ENCODE peak calls at places on chromosomes 1 and 21, in five cellular contexts. M is upper lobe of right lung; U is GM23248; Y is CD4-positive, alpha-beta memory T cell; Z is GM23338. L is an unnamed sample.

GRCh38 chr1:181936768-181937581 is 124.5 kb downstream of the ZNF648 start:
- DNase-seq in Y (peak; percentile 50), M (peak; percentile 69), Z (peak; percentile 91), U (peak; percentile 38), L (peak; percentile 40)

GRCh38 chr1:11935040-11935378 is 492 bp downstream of the PLOD1 start:
- DNase-seq in U (no peak), M (no peak), Y (no peak), Z (no peak), L (no peak)

GRCh38 chr1:184792450-184792969 is 37.9 kb upstream of the EDEM3 start:
- DNase-seq in U (peak; percentile 99), M (no peak), Y (no peak), Z (no peak), L (peak; percentile 98)

GRCh38 chr1:160747717-160748116 is 8.7 kb downstream of the SLAMF7 start:
- DNase-seq in U (no peak), M (no peak), Y (no peak), Z (no peak), L (no peak)

GRCh38 chr1:31181515-31182343 is 58.0 kb downstream of the NKAIN1 start:
- DNase-seq in M (peak; percentile 73), Y (no peak), U (peak; percentile 51), Z (peak; percentile 87), L (peak; percentile 45)

GRCh38 chr1:75554870-75555269 is 56.0 kb downstream of the SLC44A5 start:
- DNase-seq in Z (no peak), U (no peak), Y (no peak), M (no peak), L (no peak)

GRCh38 chr1:2595812-2596529 is 9.4 kb downstream of the PRXL2B start:
- DNase-seq in Y (no peak), U (no peak), Z (no peak), M (peak; percentile 61), L (no peak)

GRCh38 chr1:15244813-15245212 is 2.2 kb upstream of the FHAD1 start:
- DNase-seq in Z (peak; percentile 56), M (peak; percentile 45), Y (no peak), U (no peak), L (no peak)

GRCh38 chr1:230365723-230366307 is 60.3 kb downstream of the PGBD5 start:
- DNase-seq in Y (no peak), Z (peak; percentile 16), U (no peak), M (no peak), L (no peak)

GRCh38 chr1:163661386-163661785 is 339.6 kb downstream of the NUF2 start:
- DNase-seq in M (no peak), Y (no peak), U (no peak), Z (no peak), L (no peak)

GRCh38 chr1:84345220-84345619 is 43.7 kb downstream of the SAMD13 start:
- DNase-seq in Z (no peak), U (peak; percentile 5), Y (no peak), M (no peak), L (no peak)

GRCh38 chr21:44480200-44481065 is 25.1 kb downstream of the LRRC3 start:
- DNase-seq in M (no peak), Z (no peak), U (no peak), Y (no peak), L (no peak)

GRCh38 chr1:173205146-173206051 is 1.7 kb downstream of the TNFSF4 start:
- DNase-seq in Y (peak; percentile 50), M (no peak), Z (no peak), U (peak; percentile 64), L (no peak)

GRCh38 chr1:19121192-19121591 is 88.9 kb downstream of the UBR4 start:
- DNase-seq in Z (no peak), U (no peak), M (no peak), Y (no peak), L (no peak)

GRCh38 chr1:229714964-229715603 is 89.0 kb downstream of the URB2 start:
- DNase-seq in M (no peak), Z (peak; percentile 79), U (peak; percentile 35), Y (no peak), L (peak; percentile 42)

GRCh38 chr1:8464987-8465386 is 147.1 kb downstream of the SLC45A1 start:
- DNase-seq in U (peak; percentile 39), M (no peak), Z (no peak), Y (no peak), L (no peak)

GRCh38 chr1:34460193-34460592 is 283.5 kb downstream of the C1orf94 start:
- DNase-seq in Z (peak; percentile 79), U (peak; percentile 18), Y (no peak), M (no peak), L (peak; percentile 9)

GRCh38 chr1:46991083-46991923 is 32.2 kb upstream of the CYP4X1 start:
- DNase-seq in Y (no peak), U (peak; percentile 17), M (no peak), Z (peak; percentile 76), L (no peak)

DNA sequence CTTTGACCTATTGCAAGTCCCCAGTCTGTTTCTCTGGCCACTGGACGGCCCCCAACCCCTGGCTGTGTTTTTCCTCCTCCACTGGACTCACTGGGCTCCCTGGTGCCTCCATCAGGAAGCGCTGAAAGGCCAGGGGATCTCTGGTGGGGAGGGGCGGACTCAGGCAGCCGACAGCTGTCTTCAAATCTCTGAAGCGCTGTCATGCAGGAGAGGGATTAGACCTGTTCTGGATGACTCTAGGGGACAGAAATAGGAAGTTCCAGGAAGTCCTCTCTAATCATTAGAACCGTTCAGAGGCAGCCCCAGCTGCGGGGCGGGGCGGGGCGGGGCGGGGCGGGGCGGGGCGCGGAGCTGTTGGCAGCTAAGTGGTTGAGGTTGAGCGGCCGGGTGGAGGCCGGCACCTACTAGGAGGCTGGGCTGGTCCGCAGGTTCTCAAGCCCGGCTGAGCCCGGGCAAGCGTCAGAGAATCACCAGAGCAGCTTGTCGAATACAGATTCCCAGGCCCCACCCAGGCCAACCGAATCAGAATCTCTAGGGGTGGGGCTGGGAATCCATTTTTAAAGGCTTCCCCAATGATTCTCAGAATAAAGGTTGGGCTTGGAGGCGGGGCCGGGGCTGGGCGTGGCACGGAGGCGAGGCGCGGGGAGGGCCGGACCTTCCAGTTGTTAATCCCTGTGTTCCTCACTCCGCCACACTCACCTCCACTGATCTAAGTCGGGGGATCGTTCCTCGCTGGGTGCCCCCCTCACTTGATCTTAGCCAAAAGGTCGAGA is 11.4 kb upstream of the PHLDA3 start:
- DNase-seq in U (peak; percentile 77), Z (peak; percentile 96), Y (peak; percentile 77), M (peak; percentile 94), L (peak; percentile 30)
- H3K4me3 ChIP-seq in U (peak overlapping the region; percentile 3), Z (peak overlapping the region; percentile 75), Y (peak overlapping the region; percentile 52), M (peak overlapping the region; percentile 48), L (no peak overlapping the region)

GRCh38 chr21:36349315-36349714 is 29.3 kb downstream of the MORC3 start:
- DNase-seq in M (no peak), U (no peak), Z (no peak), Y (no peak), L (no peak)

GRCh38 chr21:36355071-36355680 is 30.0 kb upstream of the CHAF1B start:
- DNase-seq in U (no peak), Y (no peak), Z (no peak), M (no peak), L (no peak)

GRCh38 chr21:36347278-36347961 is 27.4 kb downstream of the MORC3 start:
- DNase-seq in Y (no peak), M (no peak), U (peak; percentile 32), Z (no peak), L (no peak)

GRCh38 chr21:36347962-36348328 is 27.9 kb downstream of the MORC3 start:
- DNase-seq in Z (no peak), U (peak; percentile 61), M (no peak), Y (no peak), L (no peak)

DNA sequence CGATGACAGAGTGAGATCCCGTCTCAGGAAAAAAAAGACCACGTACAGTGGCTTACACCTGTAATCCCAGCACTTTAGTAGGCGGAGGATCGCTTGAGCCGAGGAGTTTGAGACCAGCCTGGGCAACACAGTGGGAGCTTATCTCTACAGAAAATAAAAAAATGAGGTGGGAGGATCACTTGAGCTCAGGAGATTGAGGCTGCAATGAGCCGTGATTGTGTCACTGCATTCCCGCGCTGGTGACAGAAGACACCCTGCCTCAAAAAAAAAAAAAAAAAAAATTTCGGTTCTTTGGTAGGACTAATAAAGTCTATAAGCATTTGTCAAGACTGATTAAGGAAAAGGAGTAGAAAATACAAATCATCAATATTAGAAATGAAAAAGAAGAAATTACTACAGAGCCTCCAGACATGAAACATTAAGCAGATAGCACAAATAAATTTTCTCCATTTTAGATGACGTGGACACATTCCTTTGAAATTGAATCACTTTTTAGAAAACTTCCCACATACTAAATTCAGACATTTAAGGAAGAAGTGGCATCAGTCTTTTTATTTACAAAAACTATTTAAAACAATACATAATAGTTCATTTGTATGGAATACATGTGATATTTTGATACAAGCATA is 30.4 kb downstream of the MORC3 start:
- DNase-seq in Y (no peak), U (peak; percentile 69), Z (no peak), M (no peak), L (no peak)
- H3K36me3 ChIP-seq in Y (peaks cover 55% of the 10 kb centered on the region), U (peaks cover 38% of the 10 kb centered on the region), Z (peaks cover 36% of the 10 kb centered on the region), M (peaks cover 88% of the 10 kb centered on the region), L (peaks cover 40% of the 10 kb centered on the region)

GRCh38 chr1:26787381-26787705 is 407 bp upstream of the PIGV start:
- DNase-seq in U (peak; percentile 81), Y (peak; percentile 90), M (no peak), Z (no peak), L (no peak)

GRCh38 chr1:26784023-26784871 is 3.5 kb upstream of the PIGV start:
- DNase-seq in Y (no peak), U (peak; percentile 60), M (no peak), Z (peak; percentile 53), L (peak; percentile 59)

GRCh38 chr1:26786437-26787380 is 1.0 kb upstream of the PIGV start:
- DNase-seq in M (peak; percentile 77), U (peak; percentile 89), Z (peak; percentile 69), Y (peak; percentile 60), L (peak; percentile 67)

GRCh38 chr1:26784886-26785285 is 2.9 kb upstream of the PIGV start:
- DNase-seq in M (no peak), Z (no peak), Y (no peak), U (no peak), L (no peak)

DNA sequence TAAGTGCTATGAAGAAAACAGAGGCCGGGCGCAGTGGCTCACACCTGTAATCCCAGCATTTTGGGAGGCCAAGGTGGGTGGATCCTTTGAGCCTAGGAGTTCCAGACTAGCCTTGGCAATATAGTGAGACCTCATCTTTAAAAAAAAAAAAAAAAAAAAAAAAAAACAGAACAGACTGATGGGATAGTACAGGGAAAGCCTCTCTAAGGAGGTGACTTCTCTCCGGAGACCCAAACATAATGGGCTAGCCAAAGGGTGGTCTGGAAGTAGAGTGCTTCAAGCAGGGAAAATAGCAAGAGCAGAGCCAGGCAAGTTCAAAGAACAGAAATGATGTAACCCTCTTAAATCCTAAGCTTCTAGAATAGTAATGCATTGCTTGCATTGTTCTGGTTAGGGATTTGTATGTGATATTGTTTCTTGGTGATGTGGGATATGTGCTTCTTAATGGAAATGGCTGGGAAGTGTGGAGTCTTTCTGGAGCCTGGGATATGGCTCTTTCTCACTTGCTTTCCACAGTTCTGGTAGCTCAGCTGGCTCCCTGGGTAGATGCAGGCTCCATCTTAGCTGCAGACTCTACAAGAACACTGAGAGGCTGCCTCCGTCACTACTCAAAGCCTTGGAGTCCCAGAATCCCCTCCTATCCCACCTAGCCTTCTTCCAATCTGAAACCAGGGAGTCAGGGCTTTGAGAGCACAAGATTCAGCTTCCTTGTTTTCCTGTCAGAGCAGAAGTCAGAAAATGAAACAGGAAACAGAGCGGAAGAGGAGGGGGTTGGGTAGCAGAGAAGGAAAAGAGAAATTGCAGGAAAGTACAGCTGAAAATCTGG is 1.9 kb upstream of the PIGV start:
- DNase-seq in M (no peak), Y (peak; percentile 51), U (peak; percentile 56), Z (peak; percentile 6), L (no peak)
- H3K4me3 ChIP-seq in M (peak overlapping the region; percentile 92), Y (peak overlapping the region; percentile 88), U (peak overlapping the region; percentile 36), Z (peak overlapping the region; percentile 99), L (no peak overlapping the region)

DNA sequence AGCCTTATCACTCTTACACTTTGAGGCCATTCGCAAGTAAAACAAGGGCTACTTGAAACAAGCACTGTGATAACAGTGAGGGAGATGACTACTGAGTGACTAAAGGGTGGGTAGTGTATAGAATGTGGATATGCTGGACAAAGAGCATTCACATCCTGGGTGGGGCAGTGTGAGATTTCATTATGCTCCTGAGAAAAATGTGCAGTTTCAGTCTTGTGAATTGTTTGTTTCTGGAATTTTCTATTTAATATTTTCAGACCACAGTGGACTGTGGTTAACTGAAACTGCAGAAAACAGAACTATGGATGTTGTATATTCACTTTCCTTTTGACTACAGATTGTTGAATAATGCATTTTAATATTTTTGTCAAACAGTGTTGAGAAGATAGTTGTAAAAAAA is 25.1 kb upstream of the B3GALT2 start:
- DNase-seq in Y (no peak), Z (no peak), U (peak; percentile 81), M (no peak), L (peak; percentile 31)
- H3K36me3 ChIP-seq in Y (peaks cover 15% of the 10 kb centered on the region), Z (no peaks in the 10 kb centered on the region), U (peaks cover 36% of the 10 kb centered on the region), M (peaks cover 11% of the 10 kb centered on the region), L (peaks cover 54% of the 10 kb centered on the region)